ENCODE peak calls at places on chromosomes 6 and 20, in four cellular contexts. S is NB4, N is GM20000, W is HCT116. T is an unnamed sample.
A peak's percentile ranks its signal among the peaks of the same experiment; 100 is the strongest.

GRCh38 chr6:25945175-25945574 is 14.7 kb upstream of the SLC17A2 start:
- DNase-seq in S (no peak), N (peak; percentile 55), W (no peak), T (peak; percentile 50)

GRCh38 chr6:26032387-26033131 is 54.7 kb upstream of the HFE start:
- DNase-seq in S (peak; percentile 73), N (no peak), W (no peak), T (peak; percentile 65)

GRCh38 chr6:63249875-63250482 is 38.7 kb downstream of the FKBP1C start:
- DNase-seq in S (no peak), N (no peak), W (no peak), T (no peak)

GRCh38 chr20:49214546-49214945 is 4.7 kb upstream of the DDX27 start:
- DNase-seq in S (no peak), N (no peak), W (no peak), T (no peak)

GRCh38 chr6:71351190-71351589 is 62.6 kb downstream of the OGFRL1 start:
- DNase-seq in S (no peak), N (no peak), W (no peak), T (no peak)

GRCh38 chr6:157151029-157151428 is 172.3 kb downstream of the TMEM242 start:
- DNase-seq in S (no peak), N (no peak), W (no peak), T (no peak)

GRCh38 chr6:156910938-156911337 is 133.8 kb downstream of the ARID1B start:
- DNase-seq in S (no peak), N (no peak), W (no peak), T (no peak)

GRCh38 chr6:164068533-164068932 is 654.0 kb downstream of the QKI start:
- DNase-seq in S (no peak), N (no peak), W (no peak), T (no peak)

GRCh38 chr6:50661636-50662035 is 51.7 kb upstream of the TFAP2D start:
- DNase-seq in S (no peak), N (no peak), W (no peak), T (no peak)

GRCh38 chr20:6041808-6042265 is 12.0 kb downstream of the LRRN4 start:
- DNase-seq in S (no peak), N (no peak), W (no peak), T (no peak)

GRCh38 chr20:44660506-44660905 is 9.0 kb upstream of the ADA start:
- DNase-seq in S (no peak), N (no peak), W (no peak), T (no peak)

DNA sequence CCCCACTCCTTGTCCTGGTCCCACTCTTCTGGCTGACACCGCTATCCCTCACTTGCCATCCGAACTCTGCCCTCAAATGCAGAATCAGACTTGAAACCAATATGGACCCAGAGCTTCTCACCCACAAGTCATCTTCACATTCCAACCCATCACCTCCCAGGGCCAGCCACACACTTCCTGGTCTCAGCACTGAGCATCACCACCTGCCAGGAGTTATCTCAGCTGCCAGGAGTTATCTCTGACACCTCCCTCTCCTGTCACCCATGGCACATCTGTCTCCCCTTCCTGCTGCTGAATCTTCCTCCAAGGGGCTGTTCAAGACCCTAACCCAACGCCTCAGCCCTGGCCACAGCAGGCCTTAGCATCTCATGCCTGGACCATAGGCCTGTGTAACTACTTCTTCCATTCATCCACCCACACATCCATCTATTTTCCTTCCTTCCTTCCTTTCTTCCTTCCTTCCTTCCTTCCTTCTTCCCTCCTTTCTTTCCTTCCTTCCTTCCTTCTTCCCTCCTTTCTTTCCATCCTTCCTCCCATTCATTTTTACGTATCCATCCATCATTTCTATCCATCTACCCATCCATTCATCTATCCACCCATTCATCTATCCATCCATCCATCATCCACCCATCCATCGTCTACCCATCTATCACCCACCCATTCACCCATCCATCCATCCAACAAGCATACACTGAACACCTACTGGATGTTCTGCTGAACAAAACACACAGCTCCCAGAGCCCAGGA is 74.6 kb upstream of the NNAT start:
- DNase-seq in S (no peak), N (no peak), W (no peak), T (no peak)
- TF ChIP-seq CTCF in S (no peak), N (no peak), W (no peak), T (no peak)

GRCh38 chr6:11947063-11947462 is 65.0 kb upstream of the HIVEP1 start:
- DNase-seq in S (no peak), N (no peak), W (no peak), T (no peak)
- TF ChIP-seq CTCF in S (no peak), N (no peak), W (no peak), T (peak; percentile 34)

GRCh38 chr6:35776364-35777215 is at the start of gene CLPSL2:
- DNase-seq in S (peak; percentile 47), N (peak; percentile 61), W (no peak), T (peak; percentile 14)
- TF ChIP-seq CTCF in S (no peak), N (no peak), W (no peak), T (no peak)

GRCh38 chr6:37634238-37634826 is 63.4 kb downstream of the MDGA1 start:
- DNase-seq in S (no peak), N (no peak), W (no peak), T (no peak)

GRCh38 chr6:37636801-37637561 is 60.7 kb downstream of the MDGA1 start:
- DNase-seq in S (no peak), N (no peak), W (no peak), T (no peak)

GRCh38 chr6:37636112-37636511 is 61.6 kb downstream of the MDGA1 start:
- DNase-seq in S (no peak), N (no peak), W (no peak), T (no peak)

GRCh38 chr6:37633581-37634237 is 64.0 kb downstream of the MDGA1 start:
- DNase-seq in S (no peak), N (no peak), W (no peak), T (no peak)

DNA sequence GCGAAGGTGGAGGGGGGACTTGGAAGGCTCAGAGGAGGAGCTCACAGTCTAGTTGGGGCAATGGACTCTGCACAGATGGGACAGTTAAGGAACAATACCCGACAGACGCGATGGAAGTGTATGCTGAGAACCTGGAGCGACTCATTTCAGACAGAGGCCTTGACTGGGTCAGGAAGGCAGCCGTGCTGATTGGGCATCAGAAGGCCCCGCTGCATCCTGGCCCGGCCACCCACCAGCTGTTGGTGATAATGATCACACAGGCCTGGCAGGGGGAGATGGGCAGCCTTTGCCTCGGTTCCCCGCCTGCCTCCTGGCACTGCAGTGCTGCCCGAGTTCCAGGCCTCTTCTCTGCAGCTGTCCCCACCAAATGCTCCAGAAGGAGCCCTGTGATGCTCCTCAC is 62.4 kb downstream of the MDGA1 start:
- DNase-seq in S (no peak), N (no peak), W (no peak), T (no peak)
- TF ChIP-seq CTCF in S (no peak), N (no peak), W (no peak), T (no peak)

DNA sequence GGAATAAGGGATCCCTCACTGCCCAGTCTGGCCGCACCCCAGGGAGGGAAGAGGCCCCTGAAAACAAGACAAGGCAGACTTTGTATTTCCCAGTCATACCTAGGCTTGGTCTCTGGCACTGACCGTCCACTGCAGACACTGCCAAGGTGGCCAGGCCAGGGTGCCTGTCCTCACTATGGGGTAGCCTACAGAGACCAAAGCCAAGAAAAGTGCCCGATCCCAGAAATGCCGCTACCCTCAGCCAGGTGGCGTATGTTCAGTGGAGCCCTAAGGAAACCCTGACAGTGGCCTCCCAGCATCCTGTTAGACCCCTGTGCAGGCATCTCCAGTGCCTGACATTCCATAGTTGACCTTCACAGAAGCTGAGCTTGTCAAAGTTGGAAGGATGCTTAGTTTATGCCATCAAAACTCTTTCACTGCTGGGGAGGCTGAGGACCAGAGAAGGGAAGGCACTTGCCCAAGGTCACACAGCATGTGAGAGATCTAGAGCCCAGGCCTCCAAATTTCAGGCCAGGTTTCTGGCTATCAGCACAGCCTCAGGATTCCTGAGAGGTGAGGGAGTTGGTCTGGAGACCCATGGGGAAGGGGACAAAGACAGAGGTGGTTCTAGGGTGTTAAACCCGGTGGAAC is 2.5 kb downstream of the SCRT2 start:
- DNase-seq in S (no peak), N (no peak), W (no peak), T (peak; percentile 15)
- TF ChIP-seq CTCF in S (no peak), N (no peak), W (peak; percentile 36), T (peak; percentile 13)

GRCh38 chr6:142155895-142156757 is 9.1 kb downstream of the VTA1 start:
- DNase-seq in S (peak; percentile 32), N (no peak), W (peak; percentile 2), T (no peak)
- TF ChIP-seq CTCF in S (no peak), N (no peak), W (peak; percentile 50), T (peak; percentile 62)

T was measured in activated CD8-positive, alpha-beta T cell treated with anti-CD3 and anti-CD28 coated beads for 36 hours.